ENCODE peak calls at places on chromosome X, in ten cellular contexts. One of them, this sample, is unnamed. For H3K27me3, the result is how much of the 10 kb centered on the place peaks cover.

GRCh38 chrX:108167211-108167872 is 75.8 kb downstream of the ATG4A start:
- DNase-seq in CD8-positive, alpha-beta T cell: no peak
- DNase-seq in brain microvascular endothelial cell: peak
- DNase-seq in body of pancreas: no peak
- DNase-seq in suprapubic skin: no peak
- DNase-seq in HCT116: peak
- DNase-seq in IMR-90: peak
- DNase-seq in tibial nerve: no peak
- DNase-seq in sigmoid colon: no peak
- DNase-seq in lung: no peak
- DNase-seq in this sample: no peak

GRCh38 chrX:642436-643210 is 12.0 kb downstream of the SHOX start:
- DNase-seq in body of pancreas: no peak
- DNase-seq in suprapubic skin: no peak
- DNase-seq in tibial nerve: no peak
- DNase-seq in IMR-90: no peak
- DNase-seq in CD8-positive, alpha-beta T cell: no peak
- DNase-seq in lung: no peak
- DNase-seq in brain microvascular endothelial cell: no peak
- DNase-seq in HCT116: no peak
- DNase-seq in sigmoid colon: no peak
- DNase-seq in this sample: no peak

GRCh38 chrX:122914256-122914655 is 269.8 kb upstream of the GRIA3 start:
- DNase-seq in lung: no peak
- DNase-seq in suprapubic skin: no peak
- DNase-seq in sigmoid colon: no peak
- DNase-seq in tibial nerve: no peak
- DNase-seq in body of pancreas: no peak
- DNase-seq in HCT116: no peak
- DNase-seq in CD8-positive, alpha-beta T cell: no peak
- DNase-seq in brain microvascular endothelial cell: no peak
- DNase-seq in IMR-90: no peak
- DNase-seq in this sample: no peak

GRCh38 chrX:118974908-118975671 is 672 bp downstream of the LONRF3 start:
- DNase-seq in HCT116: no peak
- DNase-seq in lung: peak
- DNase-seq in IMR-90: no peak
- DNase-seq in tibial nerve: no peak
- DNase-seq in suprapubic skin: peak
- DNase-seq in CD8-positive, alpha-beta T cell: peak
- DNase-seq in brain microvascular endothelial cell: no peak
- DNase-seq in sigmoid colon: peak
- DNase-seq in body of pancreas: peak
- DNase-seq in this sample: no peak

GRCh38 chrX:150365953-150366911 is 3.1 kb downstream of the MAMLD1 start:
- DNase-seq in body of pancreas: peak
- DNase-seq in sigmoid colon: peak
- DNase-seq in suprapubic skin: no peak
- DNase-seq in HCT116: no peak
- DNase-seq in brain microvascular endothelial cell: peak
- DNase-seq in CD8-positive, alpha-beta T cell: no peak
- DNase-seq in lung: peak
- DNase-seq in tibial nerve: peak
- DNase-seq in IMR-90: peak
- DNase-seq in this sample: no peak

GRCh38 chrX:123749643-123750042 is 16.8 kb upstream of the THOC2 start:
- DNase-seq in body of pancreas: no peak
- DNase-seq in CD8-positive, alpha-beta T cell: no peak
- DNase-seq in lung: no peak
- DNase-seq in IMR-90: no peak
- DNase-seq in suprapubic skin: no peak
- DNase-seq in sigmoid colon: no peak
- DNase-seq in tibial nerve: no peak
- DNase-seq in HCT116: no peak
- DNase-seq in brain microvascular endothelial cell: no peak
- DNase-seq in this sample: no peak

GRCh38 chrX:27350476-27350875 is 112.7 kb downstream of the PPP4R3C start:
- DNase-seq in CD8-positive, alpha-beta T cell: no peak
- DNase-seq in body of pancreas: no peak
- DNase-seq in sigmoid colon: no peak
- DNase-seq in IMR-90: no peak
- DNase-seq in suprapubic skin: no peak
- DNase-seq in brain microvascular endothelial cell: no peak
- DNase-seq in tibial nerve: no peak
- DNase-seq in lung: no peak
- DNase-seq in HCT116: no peak
- DNase-seq in this sample: no peak

GRCh38 chrX:155216940-155217450 is 735 bp downstream of the VBP1 start:
- DNase-seq in sigmoid colon: no peak
- DNase-seq in HCT116: no peak
- DNase-seq in brain microvascular endothelial cell: no peak
- DNase-seq in suprapubic skin: no peak
- DNase-seq in IMR-90: peak
- DNase-seq in lung: no peak
- DNase-seq in body of pancreas: no peak
- DNase-seq in tibial nerve: no peak
- DNase-seq in CD8-positive, alpha-beta T cell: no peak
- DNase-seq in this sample: no peak

GRCh38 chrX:703466-704210 is 73.0 kb downstream of the SHOX start:
- DNase-seq in body of pancreas: no peak
- DNase-seq in sigmoid colon: no peak
- DNase-seq in HCT116: no peak
- DNase-seq in lung: no peak
- DNase-seq in tibial nerve: no peak
- DNase-seq in IMR-90: no peak
- DNase-seq in brain microvascular endothelial cell: no peak
- DNase-seq in suprapubic skin: no peak
- DNase-seq in CD8-positive, alpha-beta T cell: no peak
- DNase-seq in this sample: no peak

GRCh38 chrX:65587616-65588526 is 53.3 kb upstream of the LAS1L start:
- DNase-seq in tibial nerve: peak
- DNase-seq in IMR-90: peak
- DNase-seq in lung: peak
- DNase-seq in HCT116: no peak
- DNase-seq in brain microvascular endothelial cell: peak
- DNase-seq in sigmoid colon: peak
- DNase-seq in body of pancreas: peak
- DNase-seq in suprapubic skin: peak
- DNase-seq in CD8-positive, alpha-beta T cell: no peak
- DNase-seq in this sample: no peak

GRCh38 chrX:46589977-46590723 is 16.6 kb downstream of the CHST7 start:
- DNase-seq in IMR-90: peak
- DNase-seq in suprapubic skin: no peak
- DNase-seq in HCT116: no peak
- DNase-seq in body of pancreas: no peak
- DNase-seq in tibial nerve: no peak
- DNase-seq in brain microvascular endothelial cell: no peak
- DNase-seq in sigmoid colon: no peak
- DNase-seq in lung: no peak
- DNase-seq in CD8-positive, alpha-beta T cell: no peak
- DNase-seq in this sample: no peak

GRCh38 chrX:37796805-37797204 is 16.9 kb downstream of the CYBB start:
- DNase-seq in brain microvascular endothelial cell: no peak
- DNase-seq in lung: no peak
- DNase-seq in sigmoid colon: no peak
- DNase-seq in HCT116: no peak
- DNase-seq in IMR-90: no peak
- DNase-seq in suprapubic skin: no peak
- DNase-seq in CD8-positive, alpha-beta T cell: no peak
- DNase-seq in tibial nerve: no peak
- DNase-seq in body of pancreas: no peak
- DNase-seq in this sample: no peak

GRCh38 chrX:17812763-17813162 is 48.3 kb downstream of the RAI2 start:
- DNase-seq in CD8-positive, alpha-beta T cell: no peak
- DNase-seq in suprapubic skin: no peak
- DNase-seq in HCT116: no peak
- DNase-seq in IMR-90: no peak
- DNase-seq in lung: no peak
- DNase-seq in body of pancreas: no peak
- DNase-seq in sigmoid colon: no peak
- DNase-seq in tibial nerve: no peak
- DNase-seq in brain microvascular endothelial cell: no peak
- DNase-seq in this sample: no peak
- TF ChIP-seq CTCF in CD8-positive, alpha-beta T cell: no peak
- TF ChIP-seq CTCF in suprapubic skin: no peak
- TF ChIP-seq CTCF in HCT116: peak
- TF ChIP-seq CTCF in IMR-90: peak
- TF ChIP-seq CTCF in lung: peak
- TF ChIP-seq CTCF in body of pancreas: peak
- TF ChIP-seq CTCF in sigmoid colon: peak
- TF ChIP-seq CTCF in tibial nerve: peak
- TF ChIP-seq CTCF in brain microvascular endothelial cell: peak
- TF ChIP-seq CTCF in this sample: peak

GRCh38 chrX:17987783-17988182 is 126.7 kb upstream of the RAI2 start:
- DNase-seq in body of pancreas: no peak
- DNase-seq in IMR-90: no peak
- DNase-seq in sigmoid colon: no peak
- DNase-seq in CD8-positive, alpha-beta T cell: no peak
- DNase-seq in suprapubic skin: no peak
- DNase-seq in HCT116: no peak
- DNase-seq in lung: no peak
- DNase-seq in brain microvascular endothelial cell: no peak
- DNase-seq in tibial nerve: no peak
- DNase-seq in this sample: no peak
- H3K27me3 ChIP-seq in body of pancreas: under half
- H3K27me3 ChIP-seq in IMR-90: under half
- H3K27me3 ChIP-seq in sigmoid colon: under half
- H3K27me3 ChIP-seq in CD8-positive, alpha-beta T cell: under half
- H3K27me3 ChIP-seq in suprapubic skin: under half
- H3K27me3 ChIP-seq in HCT116: under half
- H3K27me3 ChIP-seq in lung: under half
- H3K27me3 ChIP-seq in brain microvascular endothelial cell: under half
- H3K27me3 ChIP-seq in tibial nerve: under half
- H3K27me3 ChIP-seq in this sample: under half

GRCh38 chrX:43654431-43655150 is 1.5 kb upstream of the MAOA start:
- DNase-seq in suprapubic skin: peak
- DNase-seq in tibial nerve: peak
- DNase-seq in IMR-90: peak
- DNase-seq in sigmoid colon: peak
- DNase-seq in CD8-positive, alpha-beta T cell: peak
- DNase-seq in HCT116: peak
- DNase-seq in lung: peak
- DNase-seq in body of pancreas: peak
- DNase-seq in brain microvascular endothelial cell: peak
- DNase-seq in this sample: peak

GRCh38 chrX:43655961-43656494 is at the start of gene MAOA:
- DNase-seq in CD8-positive, alpha-beta T cell: peak
- DNase-seq in tibial nerve: peak
- DNase-seq in brain microvascular endothelial cell: no peak
- DNase-seq in lung: peak
- DNase-seq in IMR-90: no peak
- DNase-seq in HCT116: no peak
- DNase-seq in body of pancreas: peak
- DNase-seq in sigmoid colon: peak
- DNase-seq in suprapubic skin: peak
- DNase-seq in this sample: no peak

GRCh38 chrX:43655151-43655676 is 885 bp upstream of the MAOA start:
- DNase-seq in tibial nerve: peak
- DNase-seq in sigmoid colon: peak
- DNase-seq in body of pancreas: peak
- DNase-seq in brain microvascular endothelial cell: peak
- DNase-seq in IMR-90: peak
- DNase-seq in CD8-positive, alpha-beta T cell: peak
- DNase-seq in lung: peak
- DNase-seq in suprapubic skin: peak
- DNase-seq in HCT116: no peak
- DNase-seq in this sample: no peak
- H3K4me3 ChIP-seq in tibial nerve: peak
- H3K4me3 ChIP-seq in sigmoid colon: peak
- H3K4me3 ChIP-seq in body of pancreas: peak
- H3K4me3 ChIP-seq in brain microvascular endothelial cell: peak
- H3K4me3 ChIP-seq in IMR-90: peak
- H3K4me3 ChIP-seq in CD8-positive, alpha-beta T cell: peak
- H3K4me3 ChIP-seq in lung: peak
- H3K4me3 ChIP-seq in suprapubic skin: peak
- H3K4me3 ChIP-seq in HCT116: peak
- H3K4me3 ChIP-seq in this sample: peak

DNA sequence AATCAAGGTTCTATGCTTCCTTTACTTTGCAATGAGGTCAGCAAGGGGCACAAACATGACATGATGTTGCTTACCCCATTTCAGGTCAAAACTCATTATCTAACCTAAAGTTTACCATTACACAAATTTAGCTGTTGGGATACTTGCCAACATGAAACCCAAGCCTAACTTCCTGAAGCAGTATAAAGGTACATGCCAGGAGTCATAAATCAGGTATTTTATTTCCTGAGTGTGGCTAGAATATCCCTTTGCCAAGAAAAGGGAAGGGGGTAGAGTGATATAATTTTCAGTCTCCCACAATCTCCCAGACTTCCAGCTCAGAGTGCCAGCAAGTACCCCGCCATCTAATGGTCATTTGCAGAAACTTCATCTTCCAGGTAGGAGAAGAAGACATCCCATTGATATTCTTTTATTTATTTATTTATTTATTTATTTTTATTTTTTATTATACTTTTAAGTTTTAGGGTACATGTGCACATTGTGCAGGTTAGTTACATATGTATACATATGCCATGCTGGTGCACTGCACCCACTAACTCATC is 136.6 kb downstream of the NEXMIF start:
- DNase-seq in body of pancreas: no peak
- DNase-seq in IMR-90: no peak
- DNase-seq in sigmoid colon: no peak
- DNase-seq in tibial nerve: no peak
- DNase-seq in CD8-positive, alpha-beta T cell: no peak
- DNase-seq in brain microvascular endothelial cell: no peak
- DNase-seq in lung: no peak
- DNase-seq in HCT116: no peak
- DNase-seq in suprapubic skin: no peak
- DNase-seq in this sample: no peak
- TF ChIP-seq CTCF in body of pancreas: no peak
- TF ChIP-seq CTCF in IMR-90: no peak
- TF ChIP-seq CTCF in sigmoid colon: no peak
- TF ChIP-seq CTCF in tibial nerve: no peak
- TF ChIP-seq CTCF in CD8-positive, alpha-beta T cell: no peak
- TF ChIP-seq CTCF in brain microvascular endothelial cell: no peak
- TF ChIP-seq CTCF in lung: no peak
- TF ChIP-seq CTCF in HCT116: peak
- TF ChIP-seq CTCF in suprapubic skin: no peak
- TF ChIP-seq CTCF in this sample: no peak

DNA sequence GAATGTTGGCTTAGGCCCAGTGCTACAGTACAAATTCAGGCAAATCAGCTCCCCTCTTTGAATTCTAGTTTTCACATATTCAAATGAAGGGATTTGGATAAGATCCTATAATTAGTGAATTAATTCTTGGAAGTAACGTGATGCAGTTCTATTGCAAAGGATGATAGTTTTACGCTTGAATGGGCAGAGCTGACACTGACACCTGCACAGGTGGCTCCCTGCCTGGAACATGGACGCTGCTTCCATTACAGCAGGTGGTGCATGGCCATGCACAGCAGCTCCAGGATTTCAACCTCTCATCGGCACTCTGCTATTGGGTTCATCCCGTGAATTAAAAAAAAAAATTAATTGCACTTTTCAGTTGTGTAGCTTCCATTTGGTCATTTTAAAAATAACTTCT is 28.4 kb upstream of the RPS6KA6 start:
- DNase-seq in CD8-positive, alpha-beta T cell: no peak
- DNase-seq in brain microvascular endothelial cell: no peak
- DNase-seq in IMR-90: no peak
- DNase-seq in sigmoid colon: no peak
- DNase-seq in suprapubic skin: no peak
- DNase-seq in tibial nerve: no peak
- DNase-seq in lung: no peak
- DNase-seq in HCT116: no peak
- DNase-seq in body of pancreas: no peak
- DNase-seq in this sample: no peak
- H3K27me3 ChIP-seq in CD8-positive, alpha-beta T cell: under half
- H3K27me3 ChIP-seq in brain microvascular endothelial cell: under half
- H3K27me3 ChIP-seq in IMR-90: under half
- H3K27me3 ChIP-seq in sigmoid colon: under half
- H3K27me3 ChIP-seq in suprapubic skin: under half
- H3K27me3 ChIP-seq in tibial nerve: under half
- H3K27me3 ChIP-seq in lung: under half
- H3K27me3 ChIP-seq in HCT116: under half
- H3K27me3 ChIP-seq in body of pancreas: under half
- H3K27me3 ChIP-seq in this sample: under half